ENCODE peak calls at places on chromosome 20, in seven cellular contexts. M, C, Z, G, N, P and W are unnamed samples.

GRCh38 chr20:4169360-4170214 is 154.2 kb upstream of the RNF24 start:
- DNase-seq in N (no peak), G (no peak), C (no peak), M (no peak), Z (no peak), P (no peak), W (no peak)

GRCh38 chr20:33647603-33648395 is 14.3 kb upstream of the C20orf144 start:
- DNase-seq in P (no peak), G (no peak), Z (peak; percentile 68), M (no peak), C (peak; percentile 82), N (peak; percentile 31), W (peak; percentile 95)

GRCh38 chr20:7926767-7927166 is 13.5 kb downstream of the HAO1 start:
- DNase-seq in M (no peak), P (no peak), G (no peak), N (peak; percentile 53), Z (peak; percentile 4), C (no peak), W (peak; percentile 43)

GRCh38 chr20:39019805-39020325 is 57.7 kb downstream of the DHX35 start:
- DNase-seq in G (no peak), Z (no peak), N (no peak), M (no peak), P (no peak), C (no peak), W (peak; percentile 12)

GRCh38 chr20:8152183-8152582 is 20.1 kb downstream of the PLCB1 start:
- DNase-seq in G (no peak), P (no peak), M (no peak), C (no peak), Z (peak; percentile 8), N (peak; percentile 65), W (no peak)

GRCh38 chr20:24764027-24764797 is 184.9 kb upstream of the CST7 start:
- DNase-seq in G (no peak), P (no peak), C (peak; percentile 41), Z (no peak), N (no peak), M (no peak), W (no peak)

GRCh38 chr20:33165416-33166055 is 2.4 kb upstream of the BPIFA2 start:
- DNase-seq in P (no peak), M (no peak), Z (no peak), C (no peak), G (no peak), N (no peak), W (no peak)

GRCh38 chr20:32906871-32907495 is 48.3 kb downstream of the EFCAB8 start:
- DNase-seq in C (no peak), G (no peak), Z (no peak), M (no peak), N (no peak), P (no peak), W (no peak)

GRCh38 chr20:32344835-32345506 is 13.2 kb upstream of the ASXL1 start:
- DNase-seq in C (no peak), Z (no peak), G (no peak), N (no peak), P (no peak), M (no peak), W (no peak)

GRCh38 chr20:51531141-51531710 is 11.3 kb downstream of the NFATC2 start:
- DNase-seq in P (no peak), M (no peak), C (no peak), Z (no peak), G (peak; percentile 41), N (peak; percentile 36), W (no peak)

GRCh38 chr20:3804254-3804751 is 8.2 kb downstream of the CDC25B start:
- DNase-seq in N (no peak), Z (no peak), G (no peak), M (no peak), P (peak; percentile 66), C (no peak), W (no peak)

GRCh38 chr20:573414-574296 is 30.1 kb upstream of the CSNK2A1 start:
- DNase-seq in C (no peak), M (no peak), P (no peak), Z (no peak), G (no peak), N (no peak), W (no peak)

GRCh38 chr20:56328861-56329260 is 29.9 kb upstream of the FAM210B start:
- DNase-seq in C (no peak), P (no peak), N (peak; percentile 8), Z (no peak), G (no peak), M (peak; percentile 25), W (no peak)

GRCh38 chr20:37990571-37991151 is 42.6 kb downstream of the TTI1 start:
- DNase-seq in Z (no peak), G (peak; percentile 59), C (no peak), P (peak; percentile 60), M (peak; percentile 59), N (peak; percentile 78), W (no peak)

GRCh38 chr20:23350855-23351838 is 556 bp downstream of the NXT1 start:
- DNase-seq in M (peak; percentile 72), Z (no peak), C (peak; percentile 79), G (no peak), P (peak; percentile 65), N (peak; percentile 45), W (no peak)

GRCh38 chr20:52785678-52786077 is 186.5 kb upstream of the TSHZ2 start:
- DNase-seq in Z (no peak), P (no peak), N (no peak), M (no peak), G (no peak), C (no peak), W (no peak)

GRCh38 chr20:48826883-48827771 is 672 bp downstream of the PREX1 start:
- DNase-seq in N (no peak), C (no peak), Z (no peak), G (no peak), M (no peak), P (no peak), W (no peak)

GRCh38 chr20:38973546-38974120 is 11.5 kb downstream of the DHX35 start:
- DNase-seq in C (no peak), N (peak; percentile 77), G (no peak), Z (no peak), P (no peak), M (no peak), W (peak; percentile 33)

GRCh38 chr20:60040471-60041162 is 82.4 kb downstream of the CDH26 start:
- DNase-seq in M (no peak), C (no peak), P (no peak), G (no peak), N (no peak), Z (no peak), W (no peak)

GRCh38 chr20:3203315-3204123 is 963 bp downstream of the DDRGK1 start:
- DNase-seq in N (no peak), G (no peak), C (no peak), Z (no peak), M (peak; percentile 43), P (no peak), W (no peak)

GRCh38 chr20:23166563-23166962 is 80.4 kb upstream of the CD93 start:
- DNase-seq in Z (no peak), C (no peak), P (no peak), M (no peak), N (no peak), G (no peak), W (no peak)

DNA sequence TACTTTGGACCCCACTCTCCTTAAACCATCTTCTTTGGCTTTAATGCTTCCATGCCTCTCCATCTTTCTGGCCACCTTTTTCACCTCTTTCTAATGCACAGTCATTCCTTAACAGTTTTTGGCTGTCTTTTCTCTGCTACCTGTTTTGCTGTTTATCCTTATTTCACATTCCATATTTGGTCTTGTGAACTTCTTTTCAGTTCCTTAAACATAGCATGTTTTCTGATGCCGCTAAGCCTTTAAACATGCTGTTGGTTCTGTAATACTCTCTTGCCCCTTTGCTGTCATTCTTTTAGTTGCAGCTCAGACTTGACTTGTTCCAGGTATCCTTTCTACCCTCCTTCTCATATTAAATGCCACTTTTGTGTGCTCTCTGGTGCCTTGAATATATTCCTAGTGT is 35.8 kb downstream of the TOP1 start:
- DNase-seq in G (no peak), N (no peak), Z (no peak), C (no peak), P (no peak), M (no peak), W (no peak)
- TF ChIP-seq CTCF in G (no peak), N (no peak), Z (no peak), C (no peak), P (no peak), M (no peak), W (no peak)

GRCh38 chr20:64173116-64173515 is 8.9 kb downstream of the MYT1 start:
- DNase-seq in G (no peak), P (no peak), C (no peak), Z (no peak), N (no peak), M (no peak), W (no peak)
- H3K4me3 ChIP-seq in G (no peak overlapping the region), P (no peak overlapping the region), C (no peak overlapping the region), Z (no peak overlapping the region), N (no peak overlapping the region), M (no peak overlapping the region), W (no peak overlapping the region)

GRCh38 chr20:34977365-34978091 is 21.9 kb downstream of the MYH7B start:
- DNase-seq in P (no peak), G (no peak), N (no peak), C (no peak), Z (no peak), M (no peak), W (no peak)

GRCh38 chr20:34974246-34974645 is 18.6 kb downstream of the MYH7B start:
- DNase-seq in G (no peak), N (no peak), M (no peak), Z (no peak), P (no peak), C (no peak), W (no peak)

GRCh38 chr20:34979366-34980153 is 23.9 kb downstream of the MYH7B start:
- DNase-seq in N (no peak), C (no peak), G (no peak), Z (no peak), P (no peak), M (peak; percentile 30), W (no peak)

GRCh38 chr20:34978092-34978744 is 22.6 kb downstream of the MYH7B start:
- DNase-seq in N (no peak), M (no peak), G (no peak), Z (no peak), P (no peak), C (no peak), W (no peak)

DNA sequence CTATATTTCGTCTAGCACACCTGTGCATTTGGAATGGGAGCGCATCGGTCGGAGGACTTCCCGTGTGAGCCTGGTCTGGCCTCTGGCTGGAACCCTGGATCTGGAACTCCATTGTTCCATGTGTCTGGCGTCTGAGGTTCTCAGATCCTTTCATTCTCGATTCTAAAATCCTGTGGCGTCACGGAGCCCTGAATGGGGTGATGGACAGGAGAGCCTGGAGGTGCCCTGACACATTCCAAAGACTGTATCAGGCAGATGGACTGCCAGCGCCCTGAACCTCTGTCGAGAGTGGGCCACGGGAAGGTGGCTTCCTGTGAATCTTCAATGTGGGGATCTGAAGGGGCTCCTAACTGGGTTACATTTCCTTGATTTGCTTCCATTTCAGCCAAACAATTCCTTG is 20.6 kb downstream of the MYH7B start:
- DNase-seq in G (no peak), Z (no peak), C (no peak), M (no peak), P (no peak), N (no peak), W (no peak)
- TF ChIP-seq CTCF in G (no peak), Z (no peak), C (no peak), M (no peak), P (no peak), N (no peak), W (no peak)

DNA sequence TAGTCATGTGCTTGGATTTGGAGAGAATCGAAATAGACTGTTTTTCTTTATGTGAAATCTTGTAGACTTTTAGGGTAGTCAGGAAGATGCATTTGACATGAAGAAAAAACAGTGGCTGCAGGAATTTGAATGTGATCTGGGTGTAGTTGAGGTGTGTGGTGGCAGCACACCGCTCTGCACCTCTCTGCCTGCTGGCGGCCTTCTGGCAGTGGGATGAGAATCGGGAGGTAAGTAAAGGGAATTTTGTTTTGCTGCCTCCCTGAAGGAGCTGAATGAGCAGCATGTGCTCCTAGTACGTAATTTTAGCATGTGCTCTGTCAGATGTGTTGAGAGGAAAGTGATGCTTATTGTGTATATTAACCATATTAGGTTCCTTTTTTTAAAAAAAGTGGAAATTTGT is 3.2 kb downstream of the TPD52L2 start:
- DNase-seq in P (no peak), G (no peak), C (no peak), Z (no peak), M (no peak), N (no peak), W (no peak)
- H3K4me3 ChIP-seq in P (no peak overlapping the region), G (no peak overlapping the region), C (no peak overlapping the region), Z (no peak overlapping the region), M (no peak overlapping the region), N (no peak overlapping the region), W (no peak overlapping the region)